ENCODE peak calls at places on chromosomes 1 and 21, in six cellular contexts. K, P, L, S, F and G are unnamed samples.

GRCh38 chr1:53328490-53329182 is 766 bp upstream of the LRP8 start:
- DNase-seq in K (no peak), P (peak; percentile 60), L (no peak), S (no peak), F (no peak), G (no peak)

GRCh38 chr1:24151175-24151533 is 8.2 kb upstream of the IL22RA1 start:
- DNase-seq in K (no peak), P (no peak), L (peak; percentile 89), S (peak; percentile 74), F (no peak), G (no peak)

GRCh38 chr21:33291686-33292085 is 25.5 kb downstream of the IL10RB start:
- DNase-seq in K (no peak), P (no peak), L (no peak), S (no peak), F (no peak), G (no peak)

GRCh38 chr1:223227031-223227430 is 84.0 kb upstream of the TLR5 start:
- DNase-seq in K (no peak), P (no peak), L (no peak), S (no peak), F (no peak), G (no peak)

GRCh38 chr1:115409097-115409852 is 71.2 kb upstream of the NGF start:
- DNase-seq in K (no peak), P (no peak), L (no peak), S (no peak), F (no peak), G (no peak)

GRCh38 chr1:163897401-163898169 is 575.8 kb downstream of the NUF2 start:
- DNase-seq in K (no peak), P (no peak), L (no peak), S (no peak), F (no peak), G (no peak)

GRCh38 chr1:107609808-107610207 is 355.2 kb downstream of the VAV3 start:
- DNase-seq in K (no peak), P (no peak), L (no peak), S (no peak), F (no peak), G (no peak)

GRCh38 chr21:32307706-32308105 is 9.1 kb downstream of the MRAP start:
- DNase-seq in K (no peak), P (no peak), L (no peak), S (peak; percentile 21), F (no peak), G (no peak)

GRCh38 chr21:28066051-28066450 is 926.6 kb downstream of the LTN1 start:
- DNase-seq in K (no peak), P (no peak), L (no peak), S (no peak), F (no peak), G (no peak)

GRCh38 chr1:33348194-33348593 is 27.3 kb upstream of the A3GALT2 start:
- DNase-seq in K (no peak), P (no peak), L (no peak), S (no peak), F (no peak), G (no peak)

GRCh38 chr1:178389441-178389840 is 107.3 kb downstream of the CLEC20A start:
- DNase-seq in K (no peak), P (no peak), L (no peak), S (no peak), F (no peak), G (no peak)

GRCh38 chr1:18978706-18979105 is 22.2 kb upstream of the IFFO2 start:
- DNase-seq in K (no peak), P (no peak), L (no peak), S (no peak), F (no peak), G (no peak)

GRCh38 chr1:234708700-234709395 is 98.9 kb upstream of the IRF2BP2 start:
- DNase-seq in K (no peak), P (no peak), L (no peak), S (no peak), F (no peak), G (no peak)

GRCh38 chr1:116668277-116668676 is 744 bp upstream of the IGSF3 start:
- DNase-seq in K (no peak), P (no peak), L (no peak), S (no peak), F (no peak), G (no peak)

GRCh38 chr1:234490789-234491479 is 12.0 kb upstream of the TARBP1 start:
- DNase-seq in K (no peak), P (no peak), L (no peak), S (no peak), F (peak; percentile 57), G (no peak)

GRCh38 chr1:111227434-111227833 is at the start of gene CHI3L2:
- DNase-seq in K (no peak), P (no peak), L (no peak), S (no peak), F (no peak), G (no peak)

GRCh38 chr1:24277420-24278169 is 41.6 kb upstream of the GRHL3 start:
- DNase-seq in K (peak; percentile 15), P (no peak), L (no peak), S (no peak), F (no peak), G (no peak)

GRCh38 chr1:182120411-182121258 is 59.1 kb upstream of the ZNF648 start:
- DNase-seq in K (no peak), P (no peak), L (no peak), S (peak; percentile 91), F (no peak), G (no peak)
- TF ChIP-seq GABPA in K (no peak), P (no peak), L (no peak), S (peak; percentile 22), F (no peak), G (no peak)

GRCh38 chr1:157085416-157085815 is 14.2 kb downstream of the ETV3L start:
- DNase-seq in K (no peak), P (no peak), L (no peak), S (no peak), F (no peak), G (peak; percentile 64)

GRCh38 chr1:157088607-157089006 is 11.0 kb downstream of the ETV3L start:
- DNase-seq in K (no peak), P (no peak), L (no peak), S (no peak), F (no peak), G (no peak)

GRCh38 chr1:157087030-157087429 is 12.6 kb downstream of the ETV3L start:
- DNase-seq in K (no peak), P (no peak), L (no peak), S (no peak), F (no peak), G (no peak)

GRCh38 chr1:157084720-157085119 is 14.9 kb downstream of the ETV3L start:
- DNase-seq in K (no peak), P (no peak), L (no peak), S (no peak), F (no peak), G (no peak)

DNA sequence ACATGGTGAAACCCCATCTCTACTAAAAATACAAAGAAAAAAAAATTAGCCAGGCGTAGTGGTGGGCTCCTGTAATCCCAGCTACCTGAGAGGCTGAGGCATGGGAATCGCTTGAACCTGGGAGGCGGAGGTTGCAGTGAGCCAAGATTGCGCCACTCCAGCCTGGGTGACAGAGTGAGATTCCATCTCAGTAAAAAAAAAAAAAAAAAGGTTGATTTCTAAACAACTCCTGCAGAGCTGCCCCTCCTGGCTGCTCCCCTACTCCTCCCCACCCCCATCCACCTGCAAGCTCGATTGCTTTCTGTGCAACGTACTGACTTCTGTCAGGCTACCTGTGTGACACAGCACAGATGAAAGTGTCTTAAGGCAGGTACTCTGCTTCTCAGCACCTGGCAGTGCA is 13.3 kb downstream of the ETV3L start:
- DNase-seq in K (no peak), P (no peak), L (no peak), S (no peak), F (no peak), G (no peak)
- TF ChIP-seq CTCF in K (no peak), P (no peak), L (no peak), S (no peak), F (no peak), G (no peak)

DNA sequence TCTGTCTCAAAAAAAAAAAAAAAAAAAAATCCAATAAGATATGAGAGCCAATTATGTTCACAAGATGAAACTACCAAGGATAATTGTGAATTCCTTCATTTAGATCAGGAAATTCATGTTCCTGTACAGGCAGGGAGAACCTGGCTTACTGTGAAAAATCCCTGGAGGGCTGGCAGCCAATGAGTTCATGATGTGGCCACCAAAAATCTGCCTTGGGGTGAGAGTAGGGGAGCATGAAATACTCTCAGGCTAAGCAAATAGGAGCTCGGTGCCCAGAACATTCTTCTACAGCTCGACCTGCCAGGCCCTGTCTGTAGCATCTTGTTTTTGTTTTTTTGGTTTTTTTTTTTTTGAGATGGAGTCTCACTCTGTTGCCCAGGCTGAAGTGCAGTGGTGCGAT is 50.1 kb downstream of the PIK3CD start:
- DNase-seq in K (no peak), P (no peak), L (no peak), S (no peak), F (no peak), G (no peak)
- H3K27ac ChIP-seq in K (no peak overlapping the region), P (no peak overlapping the region), L (no peak overlapping the region), S (no peak overlapping the region), F (no peak overlapping the region), G (no peak overlapping the region)

DNA sequence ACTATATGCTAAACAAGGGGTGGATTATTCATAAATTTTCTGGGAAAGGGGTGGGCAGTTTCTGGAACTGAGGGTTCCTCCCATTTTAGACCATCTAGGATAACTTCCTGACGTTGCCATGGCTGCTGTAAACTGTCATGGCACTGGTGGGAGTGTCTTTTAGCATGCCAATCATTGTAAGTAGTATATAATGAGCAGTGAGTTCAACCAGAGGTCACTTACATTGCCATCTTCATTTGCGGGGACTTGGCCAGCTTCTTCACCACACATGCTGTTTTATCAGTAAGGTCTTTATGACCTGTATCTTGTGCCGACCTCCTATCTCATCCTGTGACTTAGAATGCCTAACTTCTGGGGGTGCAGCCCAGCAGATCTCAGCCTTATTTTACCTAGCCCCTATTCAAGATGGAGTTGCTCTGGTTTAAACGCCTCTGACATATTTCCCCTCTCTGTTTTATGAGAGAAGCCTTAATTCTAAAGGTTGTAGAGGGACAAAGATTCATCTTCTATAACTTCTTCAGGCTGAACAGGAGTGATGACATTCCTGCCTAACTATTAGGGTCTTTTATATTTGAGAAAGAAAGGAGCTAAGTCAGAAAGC is 60.4 kb downstream of the DIP2A start:
- DNase-seq in K (no peak), P (no peak), L (no peak), S (no peak), F (peak; percentile 57), G (no peak)
- TF ChIP-seq GABPA in K (no peak), P (no peak), L (no peak), S (no peak), F (peak; percentile 45), G (no peak)

GRCh38 chr1:155057788-155058211 is 5.7 kb upstream of the EFNA4 start:
- DNase-seq in K (no peak), P (no peak), L (no peak), S (no peak), F (no peak), G (no peak)
- TF ChIP-seq CTCF in K (peak; percentile 11), P (peak; percentile 30), L (no peak), S (no peak), F (peak; percentile 9), G (no peak)